ENCODE peak calls at places on chromosomes 11 and 22, in five cellular contexts. G is ascending aorta, V is upper lobe of right lung, D is GM06990, J is neural progenitor cell. E is an unnamed sample.

GRCh38 chr11:12603362-12604088 is 70.7 kb upstream of the TEAD1 start:
- DNase-seq in G (no peak), V (no peak), D (no peak), J (no peak), E (no peak)

GRCh38 chr11:36398261-36398953 is 102.3 kb downstream of the PRR5L start:
- DNase-seq in G (no peak), V (no peak), D (no peak), J (no peak), E (no peak)

GRCh38 chr11:3954448-3955298 is 99.2 kb downstream of the STIM1 start:
- DNase-seq in G (no peak), V (no peak), D (no peak), J (no peak), E (no peak)

GRCh38 chr22:38611559-38611958 is 41.6 kb upstream of the DMC1 start:
- DNase-seq in G (no peak), V (no peak), D (no peak), J (no peak), E (no peak)

GRCh38 chr11:69928124-69928523 is 108.9 kb upstream of the FGF3 start:
- DNase-seq in G (no peak), V (peak), D (no peak), J (no peak), E (no peak)

GRCh38 chr11:69443968-69444364 is 37.5 kb upstream of the LINC01488 start:
- DNase-seq in G (no peak), V (no peak), D (no peak), J (no peak), E (no peak)

GRCh38 chr11:32881286-32881685 is 11.3 kb upstream of the QSER1 start:
- DNase-seq in G (no peak), V (no peak), D (no peak), J (no peak), E (no peak)

GRCh38 chr11:79266391-79266790 is 174.4 kb downstream of the TENM4 start:
- DNase-seq in G (no peak), V (no peak), D (no peak), J (no peak), E (no peak)

GRCh38 chr11:34480339-34480738 is 33.3 kb downstream of the ELF5 start:
- DNase-seq in G (no peak), V (no peak), D (no peak), J (no peak), E (no peak)

GRCh38 chr11:62791501-62792192 is at the start of gene TMEM223:
- DNase-seq in G (peak), V (peak), D (peak), J (peak), E (peak)
- TF ChIP-seq CTCF in G (peak), V (peak), D (no peak), J (peak), E (no peak)

GRCh38 chr11:29024386-29024785 is 916.2 kb downstream of the METTL15 start:
- DNase-seq in G (no peak), V (no peak), D (no peak), J (no peak), E (no peak)

GRCh38 chr11:29017941-29018340 is 909.8 kb downstream of the METTL15 start:
- DNase-seq in G (no peak), V (no peak), D (no peak), J (no peak), E (no peak)

GRCh38 chr11:29019960-29020683 is 911.9 kb downstream of the METTL15 start:
- DNase-seq in G (no peak), V (no peak), D (no peak), J (peak), E (no peak)

GRCh38 chr11:29022676-29023075 is 914.5 kb downstream of the METTL15 start:
- DNase-seq in G (no peak), V (no peak), D (no peak), J (no peak), E (no peak)

GRCh38 chr11:29018631-29019030 is 910.4 kb downstream of the METTL15 start:
- DNase-seq in G (no peak), V (no peak), D (no peak), J (no peak), E (no peak)
- TF ChIP-seq CTCF in G (no peak), V (no peak), D (no peak), J (no peak), E (no peak)

DNA sequence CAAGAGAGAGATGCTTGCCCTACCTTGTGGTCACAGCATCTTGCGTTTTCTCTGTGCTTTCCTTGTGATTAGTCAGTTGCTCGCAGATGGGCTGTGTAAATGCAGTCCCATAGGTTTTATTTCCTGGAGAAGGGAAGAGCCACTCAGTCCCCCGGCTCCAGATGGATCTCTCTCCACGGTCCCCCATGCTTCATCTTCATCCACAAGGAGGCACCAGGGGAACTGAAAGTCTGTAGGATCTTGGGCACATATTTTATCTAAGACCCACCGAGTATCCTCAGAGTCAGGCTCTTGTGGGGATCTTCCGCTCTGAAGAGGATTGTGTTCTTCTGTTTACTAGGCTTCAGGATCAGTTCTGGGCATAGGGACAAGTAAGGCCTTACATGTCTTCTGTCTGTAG is 66.8 kb upstream of the E2F8 start:
- DNase-seq in G (no peak), V (no peak), D (no peak), J (no peak), E (no peak)
- TF ChIP-seq CTCF in G (no peak), V (no peak), D (no peak), J (no peak), E (no peak)

GRCh38 chr11:130828741-130829140 is 87.5 kb downstream of the SNX19 start:
- DNase-seq in G (no peak), V (no peak), D (no peak), J (no peak), E (no peak)

GRCh38 chr11:130825621-130826020 is 90.7 kb downstream of the SNX19 start:
- DNase-seq in G (no peak), V (no peak), D (no peak), J (no peak), E (no peak)

GRCh38 chr11:130829801-130830562 is 86.3 kb downstream of the SNX19 start:
- DNase-seq in G (no peak), V (no peak), D (no peak), J (no peak), E (no peak)

GRCh38 chr11:130826572-130826971 is 89.7 kb downstream of the SNX19 start:
- DNase-seq in G (no peak), V (no peak), D (no peak), J (no peak), E (no peak)

DNA sequence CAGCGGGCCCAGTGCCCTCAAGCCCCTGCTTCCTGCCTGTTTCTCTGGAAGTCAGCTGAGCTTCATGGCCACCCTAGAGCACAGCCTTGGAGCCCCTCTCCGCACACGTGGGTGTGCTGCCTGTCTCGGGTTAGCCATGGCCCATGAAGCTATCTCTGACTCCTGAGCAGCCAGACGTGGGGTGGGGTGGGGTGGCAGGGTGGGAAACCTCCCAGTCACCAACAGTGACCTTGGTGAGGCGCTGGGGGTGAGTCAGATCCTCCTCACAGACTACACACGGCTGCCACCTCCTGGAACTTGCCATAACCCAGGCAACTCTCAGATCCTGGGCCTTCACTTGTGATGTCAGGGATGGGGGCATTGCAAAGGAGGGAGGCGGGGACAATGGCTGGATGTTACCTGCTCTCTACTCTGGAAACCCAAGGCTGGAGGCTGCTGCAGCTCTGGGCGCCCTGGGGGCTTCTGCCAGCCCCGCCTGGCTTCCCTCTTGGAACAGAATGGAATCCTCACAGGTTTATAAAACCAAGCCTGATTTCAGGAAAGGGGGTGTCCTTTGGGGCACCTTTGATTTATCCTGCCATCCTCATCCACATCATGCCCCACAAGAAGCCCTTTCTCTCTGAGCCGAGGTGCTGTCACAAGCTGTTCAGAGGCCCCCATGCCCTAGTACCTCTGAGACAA is 88.4 kb downstream of the SNX19 start:
- DNase-seq in G (peak), V (no peak), D (no peak), J (peak), E (peak)
- TF ChIP-seq CTCF in G (peak), V (peak), D (peak), J (peak), E (peak)